ENCODE peak calls at places on chromosomes 5 and 9, in six cellular contexts. U is B cell, Y is progenitor cell of endocrine pancreas, B is fibroblast of the aortic adventitia, I is heart left ventricle, C is glutamatergic neuron. G is an unnamed sample.

GRCh38 chr9:127912882-127913281 is 4.0 kb downstream of the ST6GALNAC4 start:
- DNase-seq in U (no peak), Y (no peak), B (no peak), I (no peak), C (no peak), G (no peak)

GRCh38 chr5:146878471-146879172 is at the start of gene PPP2R2B:
- DNase-seq in U (no peak), Y (peak), B (peak), I (peak), C (peak), G (no peak)

GRCh38 chr5:67246108-67246507 is 49.5 kb upstream of the CD180 start:
- DNase-seq in U (peak), Y (no peak), B (peak), I (no peak), C (no peak), G (no peak)

GRCh38 chr5:149441194-149441753 is 62.2 kb upstream of the IL17B start:
- DNase-seq in U (no peak), Y (no peak), B (no peak), I (no peak), C (no peak), G (no peak)

GRCh38 chr5:10760033-10760975 is 730 bp downstream of the DAP start:
- DNase-seq in U (no peak), Y (no peak), B (peak), I (peak), C (peak), G (no peak)

GRCh38 chr5:110048508-110048907 is 358.8 kb downstream of the MAN2A1 start:
- DNase-seq in U (no peak), Y (no peak), B (no peak), I (no peak), C (peak), G (no peak)

GRCh38 chr9:127053057-127053821 is 69.2 kb downstream of the ANGPTL2 start:
- DNase-seq in U (no peak), Y (no peak), B (no peak), I (peak), C (no peak), G (no peak)

GRCh38 chr5:73120222-73121108 is at the start of gene TMEM171:
- DNase-seq in U (no peak), Y (peak), B (peak), I (no peak), C (peak), G (no peak)

GRCh38 chr5:59557572-59557971 is 336.0 kb downstream of the PDE4D start:
- DNase-seq in U (no peak), Y (no peak), B (no peak), I (no peak), C (no peak), G (no peak)

GRCh38 chr5:131460867-131461572 is 174.0 kb downstream of the RAPGEF6 start:
- DNase-seq in U (no peak), Y (no peak), B (no peak), I (no peak), C (no peak), G (no peak)

GRCh38 chr9:304519-305185 is 90.0 kb downstream of the DOCK8 start:
- DNase-seq in U (no peak), Y (no peak), B (no peak), I (no peak), C (no peak), G (no peak)

GRCh38 chr5:16666140-16666860 is 49.5 kb upstream of the RETREG1 start:
- DNase-seq in U (no peak), Y (no peak), B (no peak), I (no peak), C (no peak), G (no peak)

GRCh38 chr5:16664368-16664767 is 47.6 kb upstream of the RETREG1 start:
- DNase-seq in U (no peak), Y (no peak), B (no peak), I (no peak), C (no peak), G (no peak)

GRCh38 chr5:16661713-16662112 is 44.9 kb upstream of the RETREG1 start:
- DNase-seq in U (no peak), Y (no peak), B (no peak), I (no peak), C (no peak), G (no peak)

GRCh38 chr5:16665611-16666010 is 48.8 kb upstream of the RETREG1 start:
- DNase-seq in U (no peak), Y (no peak), B (peak), I (no peak), C (no peak), G (no peak)

GRCh38 chr5:16663848-16664247 is 47.1 kb upstream of the RETREG1 start:
- DNase-seq in U (no peak), Y (no peak), B (no peak), I (no peak), C (no peak), G (no peak)
- TF ChIP-seq CTCF in U (no peak), Y (no peak), B (no peak), I (no peak), C (no peak), G (no peak)

DNA sequence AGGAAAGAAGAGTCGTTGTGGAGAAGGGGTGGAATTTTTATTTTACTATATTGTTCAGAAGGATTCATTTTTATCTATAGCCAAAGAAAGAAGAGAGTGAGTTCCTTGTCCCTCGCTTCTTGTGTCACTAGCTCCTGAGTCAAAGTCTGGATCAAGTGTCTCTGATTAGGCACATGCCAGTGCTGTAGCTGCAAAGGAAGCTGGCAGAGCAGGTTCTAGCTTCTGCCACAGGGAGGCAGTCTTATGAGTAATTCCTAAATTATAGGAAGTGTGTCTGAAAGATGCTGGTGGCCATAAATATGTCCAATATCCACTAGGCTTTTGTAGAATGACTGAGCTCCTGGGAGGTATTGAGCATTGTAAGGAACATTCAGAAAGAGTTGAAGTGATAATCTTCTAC is 84.7 kb downstream of the DOCK2 start:
- DNase-seq in U (no peak), Y (no peak), B (no peak), I (no peak), C (no peak), G (no peak)
- TF ChIP-seq CTCF in U (no peak), Y (no peak), B (no peak), I (no peak), C (no peak), G (no peak)

GRCh38 chr9:135211524-135211890 is 124.0 kb downstream of the OLFM1 start:
- DNase-seq in U (no peak), Y (no peak), B (no peak), I (peak), C (peak), G (no peak)
- TF ChIP-seq CTCF in U (no peak), Y (no peak), B (no peak), I (no peak), C (no peak), G (no peak)

GRCh38 chr9:3181049-3181953 is 337.4 kb upstream of the PUM3 start:
- DNase-seq in U (no peak), Y (peak), B (peak), I (peak), C (peak), G (no peak)
- TF ChIP-seq CTCF in U (no peak), Y (peak), B (peak), I (peak), C (peak), G (no peak)

DNA sequence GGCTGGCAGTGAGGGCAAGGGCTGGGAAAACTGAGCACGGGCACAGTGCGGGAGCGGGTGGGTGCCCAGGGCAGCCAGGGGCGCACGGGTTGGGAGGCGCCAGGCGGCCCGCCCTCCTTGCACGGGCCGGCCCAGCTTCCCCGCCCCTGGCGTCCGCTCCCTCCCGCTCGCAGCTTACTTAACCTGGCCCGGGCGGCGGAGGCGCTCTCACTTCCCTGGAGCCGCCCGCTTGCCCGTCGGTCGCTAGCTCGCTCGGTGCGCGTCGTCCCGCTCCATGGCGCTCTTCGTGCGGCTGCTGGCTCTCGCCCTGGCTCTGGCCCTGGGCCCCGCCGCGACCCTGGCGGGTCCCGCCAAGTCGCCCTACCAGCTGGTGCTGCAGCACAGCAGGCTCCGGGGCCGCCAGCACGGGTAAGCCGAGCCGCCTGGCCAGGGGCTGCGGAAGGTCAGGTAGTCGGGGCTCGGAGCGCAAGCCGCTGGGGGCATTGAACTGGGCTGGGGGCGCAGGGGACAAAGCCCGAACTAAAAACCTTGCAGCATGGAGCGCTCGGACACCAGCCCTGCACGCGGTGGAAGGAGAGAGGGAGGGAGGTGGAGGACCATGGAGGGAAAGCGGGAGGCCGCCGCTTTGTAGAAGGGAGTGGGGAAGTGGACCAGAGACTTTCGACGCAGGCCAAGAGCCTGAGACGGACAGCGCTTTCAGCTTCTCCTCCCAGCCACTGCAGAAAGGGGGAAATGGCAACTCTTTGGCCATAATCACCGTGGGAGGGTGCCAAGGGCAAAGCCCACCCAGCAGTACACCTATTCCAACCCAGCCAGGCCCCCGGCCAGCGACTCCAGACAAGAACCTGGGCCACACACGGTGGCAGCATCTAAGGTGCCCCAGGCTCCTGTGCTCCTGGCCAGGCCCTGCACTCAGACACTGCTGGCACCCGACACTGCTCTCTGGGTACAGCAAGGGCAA is at the start of gene TGFBI:
- DNase-seq in U (no peak), Y (peak), B (peak), I (peak), C (peak), G (peak)
- TF ChIP-seq CTCF in U (no peak), Y (no peak), B (peak), I (no peak), C (no peak), G (no peak)

DNA sequence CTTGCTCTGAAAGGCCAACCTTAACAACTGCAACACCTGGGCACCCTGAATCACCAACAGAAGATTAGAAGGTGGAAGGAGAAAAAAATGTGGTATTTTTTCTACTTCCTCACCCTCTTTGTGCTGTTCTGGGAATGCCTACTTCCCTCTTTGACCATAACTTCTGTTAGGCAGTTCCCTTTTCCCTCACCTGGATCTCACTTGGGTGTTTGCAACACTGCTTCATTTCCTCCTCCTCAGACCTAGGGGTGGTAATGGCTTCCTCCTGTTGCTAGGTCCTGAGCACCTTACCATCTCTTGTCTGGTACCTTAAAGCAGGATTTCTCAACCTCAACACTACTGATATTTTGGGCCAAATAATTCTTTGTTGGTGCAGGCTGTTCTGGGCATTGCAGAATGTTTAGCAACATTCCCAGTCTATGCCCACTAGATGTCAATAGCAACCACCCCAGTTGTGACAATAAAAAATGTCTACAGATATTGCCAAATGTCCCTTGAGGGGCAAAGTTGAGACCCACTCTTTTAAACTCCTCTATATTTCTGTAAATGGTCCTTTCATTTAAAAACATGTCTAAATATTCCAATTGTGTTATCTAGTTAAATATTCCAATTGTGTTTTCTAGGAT is 300.0 kb upstream of the VLDLR start:
- DNase-seq in U (no peak), Y (no peak), B (no peak), I (no peak), C (no peak), G (no peak)
- TF ChIP-seq CTCF in U (no peak), Y (no peak), B (peak), I (peak), C (no peak), G (no peak)

G was measured in natural killer cell.